ENCODE peak calls at places on chromosomes 16 and 17, in nine cellular contexts. B is upper lobe of right lung, A is lung, C is heart left ventricle, I is kidney epithelial cell, N is colonic mucosa, J is PC-9, R is right atrium auricular region, M is stomach. P is an unnamed sample.
A peak's percentile ranks its signal among the peaks of the same experiment; 100 is the strongest.

GRCh38 chr16:86970279-86970678 is 346.9 kb downstream of the C16orf95 start:
- DNase-seq in B (peak; percentile 36), A (no peak), C (no peak), I (no peak), N (no peak), J (no peak), R (no peak), M (no peak), P (no peak)

GRCh38 chr17:42422412-42422957 is 571 bp downstream of the CAVIN1 start:
- DNase-seq in B (peak; percentile 78), A (no peak), C (peak; percentile 58), I (no peak), N (no peak), J (peak; percentile 56), R (no peak), M (peak; percentile 27), P (peak; percentile 59)

GRCh38 chr17:39281806-39282205 is 56.1 kb upstream of the STAC2 start:
- DNase-seq in B (no peak), A (no peak), C (no peak), I (no peak), N (no peak), J (no peak), R (no peak), M (no peak), P (no peak)

GRCh38 chr16:2211923-2212347 is 1.3 kb upstream of the BRICD5 start:
- DNase-seq in B (no peak), A (no peak), C (no peak), I (no peak), N (no peak), J (no peak), R (no peak), M (no peak), P (no peak)

GRCh38 chr17:2361361-2361760 is 24.1 kb downstream of the SGSM2 start:
- DNase-seq in B (no peak), A (no peak), C (no peak), I (no peak), N (no peak), J (peak; percentile 72), R (no peak), M (no peak), P (no peak)

GRCh38 chr17:17857496-17857895 is 20.7 kb upstream of the SREBF1 start:
- DNase-seq in B (no peak), A (no peak), C (no peak), I (no peak), N (no peak), J (no peak), R (no peak), M (no peak), P (no peak)

GRCh38 chr16:4184038-4184702 is 57.7 kb downstream of the SRL start:
- DNase-seq in B (peak; percentile 73), A (no peak), C (no peak), I (no peak), N (peak; percentile 28), J (no peak), R (no peak), M (no peak), P (no peak)

GRCh38 chr17:39077252-39077651 is 74.2 kb downstream of the PLXDC1 start:
- DNase-seq in B (no peak), A (no peak), C (no peak), I (no peak), N (no peak), J (no peak), R (no peak), M (no peak), P (no peak)

GRCh38 chr16:68287276-68288251 is 23.2 kb downstream of the SLC7A6OS start:
- DNase-seq in B (no peak), A (peak; percentile 53), C (peak; percentile 74), I (no peak), N (no peak), J (peak; percentile 63), R (peak; percentile 79), M (no peak), P (no peak)

GRCh38 chr17:49214665-49215360 is 4.3 kb downstream of the ABI3 start:
- DNase-seq in B (peak; percentile 70), A (no peak), C (no peak), I (no peak), N (no peak), J (no peak), R (no peak), M (peak; percentile 79), P (no peak)

GRCh38 chr17:80817321-80817845 is 174.3 kb upstream of the CHMP6 start:
- DNase-seq in B (peak; percentile 20), A (no peak), C (no peak), I (no peak), N (no peak), J (no peak), R (no peak), M (no peak), P (no peak)

GRCh38 chr17:72372185-72372584 is 251.4 kb downstream of the SOX9 start:
- DNase-seq in B (no peak), A (no peak), C (no peak), I (no peak), N (no peak), J (no peak), R (no peak), M (no peak), P (no peak)

GRCh38 chr17:34709108-34709779 is 129.9 kb downstream of the TMEM132E start:
- DNase-seq in B (no peak), A (no peak), C (no peak), I (no peak), N (no peak), J (peak; percentile 72), R (no peak), M (no peak), P (no peak)

GRCh38 chr17:47997595-47997994 is 26.7 kb downstream of the CDK5RAP3 start:
- DNase-seq in B (no peak), A (no peak), C (no peak), I (no peak), N (no peak), J (no peak), R (no peak), M (no peak), P (no peak)

DNA sequence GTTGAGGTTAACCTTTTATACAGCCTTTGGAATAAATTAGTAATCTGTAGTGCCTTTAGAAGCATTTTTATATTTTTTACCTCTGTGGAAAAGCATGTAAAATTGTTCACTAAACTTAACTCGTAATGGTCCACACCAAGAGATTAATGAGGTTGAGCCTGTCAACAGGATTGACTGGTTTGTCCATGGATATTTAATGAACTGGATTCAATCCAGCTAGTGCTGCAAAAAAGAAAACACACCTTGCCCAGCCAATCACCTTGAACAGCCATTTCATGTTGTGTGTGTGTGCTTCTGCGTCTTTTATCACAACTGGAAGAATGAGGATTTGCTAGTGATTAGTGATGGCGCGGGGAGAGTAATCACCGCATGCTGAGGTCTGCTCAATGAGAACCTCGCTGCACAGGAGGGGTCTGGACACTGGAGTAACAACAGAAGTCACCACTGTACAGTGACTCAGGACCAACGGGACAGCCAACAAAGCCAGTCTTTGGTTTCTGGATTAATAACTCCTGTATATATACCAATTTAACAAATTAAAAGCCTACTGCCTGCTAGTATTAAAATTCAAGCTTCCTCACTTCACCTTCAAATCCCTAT is 33.7 kb downstream of the LITAFD start:
- DNase-seq in B (no peak), A (no peak), C (no peak), I (no peak), N (no peak), J (no peak), R (no peak), M (no peak), P (no peak)
- H3K36me3 ChIP-seq in B (peaks cover 100% of the 10 kb centered on the region), A (peaks cover 42% of the 10 kb centered on the region), C (peaks cover 99% of the 10 kb centered on the region), I (no peaks in the 10 kb centered on the region), N (peaks cover 22% of the 10 kb centered on the region), J (peaks cover 20% of the 10 kb centered on the region), R (peaks cover 92% of the 10 kb centered on the region), M (peaks cover 51% of the 10 kb centered on the region), P (peaks cover 8% of the 10 kb centered on the region)

DNA sequence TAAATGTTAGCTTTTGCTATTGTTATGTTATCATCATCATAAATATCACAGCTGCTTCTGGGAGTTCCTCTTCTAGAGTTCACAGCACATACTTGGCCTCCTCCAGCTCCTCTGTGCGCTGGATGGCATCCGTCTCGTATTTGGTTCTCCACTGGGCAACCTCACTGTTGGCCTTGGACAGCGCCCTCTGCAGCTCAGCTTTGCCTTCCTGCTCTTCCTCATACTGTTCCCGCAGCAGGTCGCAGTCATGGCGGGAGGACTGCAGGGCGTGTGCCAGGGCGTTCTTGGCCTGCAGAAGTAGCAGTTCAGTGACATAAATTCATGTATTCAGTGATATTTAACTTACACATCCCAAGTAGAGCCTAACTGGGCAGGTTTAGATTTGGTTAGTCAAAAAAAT is 23.4 kb downstream of the MYH8 start:
- DNase-seq in B (no peak), A (no peak), C (no peak), I (no peak), N (no peak), J (no peak), R (no peak), M (no peak), P (no peak)
- TF ChIP-seq CTCF in B (no peak), A (no peak), C (no peak), I (no peak), N (no peak), J (no peak), R (no peak), M (no peak), P (no peak)

DNA sequence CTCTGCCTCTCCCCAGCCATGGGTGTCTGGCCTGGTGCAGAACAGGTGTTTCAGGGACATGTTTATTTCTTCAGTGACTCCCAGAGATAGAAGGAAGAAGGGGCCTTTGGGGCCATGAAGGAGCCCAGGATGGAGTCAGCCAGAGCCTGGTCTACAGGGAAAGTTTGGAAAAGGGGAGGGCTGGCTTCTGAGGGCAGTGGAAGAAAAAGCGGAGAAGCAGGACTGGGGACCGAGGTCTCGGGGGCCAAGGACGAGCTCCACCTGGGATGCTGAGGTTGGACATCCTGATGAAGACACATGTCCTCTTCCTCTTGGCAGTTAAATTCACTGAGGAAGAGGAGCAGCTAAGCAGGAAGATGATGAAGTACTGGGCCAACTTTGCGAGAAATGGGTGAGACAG is 7.7 kb downstream of the CES2 start:
- DNase-seq in B (no peak), A (no peak), C (no peak), I (no peak), N (no peak), J (no peak), R (no peak), M (no peak), P (no peak)
- H3K36me3 ChIP-seq in B (peaks cover 59% of the 10 kb centered on the region), A (peaks cover 48% of the 10 kb centered on the region), C (peaks cover 65% of the 10 kb centered on the region), I (peaks cover 1% of the 10 kb centered on the region), N (peaks cover 30% of the 10 kb centered on the region), J (no peaks in the 10 kb centered on the region), R (peaks cover 59% of the 10 kb centered on the region), M (peaks cover 41% of the 10 kb centered on the region), P (peaks cover 14% of the 10 kb centered on the region)

GRCh38 chr16:81797443-81797842 is 18.4 kb downstream of the PLCG2 start:
- DNase-seq in B (no peak), A (no peak), C (no peak), I (no peak), N (no peak), J (no peak), R (no peak), M (no peak), P (no peak)

GRCh38 chr16:81798311-81799137 is 19.4 kb downstream of the PLCG2 start:
- DNase-seq in B (peak; percentile 67), A (no peak), C (no peak), I (no peak), N (no peak), J (no peak), R (no peak), M (no peak), P (no peak)

GRCh38 chr16:81795193-81795592 is 16.1 kb downstream of the PLCG2 start:
- DNase-seq in B (no peak), A (no peak), C (no peak), I (no peak), N (no peak), J (no peak), R (no peak), M (no peak), P (no peak)

GRCh38 chr16:81796035-81796434 is 16.9 kb downstream of the PLCG2 start:
- DNase-seq in B (no peak), A (no peak), C (no peak), I (no peak), N (no peak), J (no peak), R (no peak), M (no peak), P (no peak)

GRCh38 chr16:81796585-81797346 is 17.7 kb downstream of the PLCG2 start:
- DNase-seq in B (no peak), A (no peak), C (no peak), I (no peak), N (no peak), J (no peak), R (no peak), M (no peak), P (no peak)
- TF ChIP-seq CTCF in B (no peak), A (no peak), C (no peak), I (no peak), N (no peak), J (no peak), R (no peak), M (no peak), P (no peak)

P was measured in mucosa of descending colon.